ENCODE peak calls at places on chromosomes 7 and 10, in six cellular contexts. One of them, this sample, is unnamed. For H3K36me3, the result is how much of the 10 kb centered on the place peaks cover.

GRCh38 chr7:158315881-158316280 is 271.7 kb downstream of the PTPRN2 start:
- DNase-seq in adrenal gland: no peak
- DNase-seq in small intestine: no peak
- DNase-seq in neuronal stem cell: no peak
- DNase-seq in transverse colon: no peak
- DNase-seq in MM.1S: no peak
- DNase-seq in this sample: no peak

GRCh38 chr10:70585555-70586243 is 16.8 kb downstream of the PRF1 start:
- DNase-seq in adrenal gland: no peak
- DNase-seq in small intestine: no peak
- DNase-seq in neuronal stem cell: no peak
- DNase-seq in transverse colon: no peak
- DNase-seq in MM.1S: no peak
- DNase-seq in this sample: no peak

GRCh38 chr10:78288716-78289115 is 255.1 kb downstream of the RPS24 start:
- DNase-seq in adrenal gland: no peak
- DNase-seq in small intestine: no peak
- DNase-seq in neuronal stem cell: no peak
- DNase-seq in transverse colon: no peak
- DNase-seq in MM.1S: no peak
- DNase-seq in this sample: no peak

GRCh38 chr7:46990761-46991160 is 591.1 kb downstream of the TNS3 start:
- DNase-seq in adrenal gland: no peak
- DNase-seq in small intestine: no peak
- DNase-seq in neuronal stem cell: no peak
- DNase-seq in transverse colon: no peak
- DNase-seq in MM.1S: no peak
- DNase-seq in this sample: no peak

GRCh38 chr10:122139226-122139625 is 131.9 kb upstream of the BTBD16 start:
- DNase-seq in adrenal gland: no peak
- DNase-seq in small intestine: no peak
- DNase-seq in neuronal stem cell: no peak
- DNase-seq in transverse colon: no peak
- DNase-seq in MM.1S: no peak
- DNase-seq in this sample: no peak

GRCh38 chr10:7896297-7896696 is 78.0 kb downstream of the TAF3 start:
- DNase-seq in adrenal gland: no peak
- DNase-seq in small intestine: no peak
- DNase-seq in neuronal stem cell: no peak
- DNase-seq in transverse colon: no peak
- DNase-seq in MM.1S: no peak
- DNase-seq in this sample: no peak

GRCh38 chr10:30176182-30176581 is 116.8 kb upstream of the JCAD start:
- DNase-seq in adrenal gland: no peak
- DNase-seq in small intestine: no peak
- DNase-seq in neuronal stem cell: no peak
- DNase-seq in transverse colon: no peak
- DNase-seq in MM.1S: no peak
- DNase-seq in this sample: no peak

GRCh38 chr10:129918401-129918800 is 45.7 kb downstream of the EBF3 start:
- DNase-seq in adrenal gland: no peak
- DNase-seq in small intestine: no peak
- DNase-seq in neuronal stem cell: no peak
- DNase-seq in transverse colon: no peak
- DNase-seq in MM.1S: no peak
- DNase-seq in this sample: no peak

GRCh38 chr7:91876391-91877133 is 3.9 kb downstream of the MTERF1 start:
- DNase-seq in adrenal gland: no peak
- DNase-seq in small intestine: no peak
- DNase-seq in neuronal stem cell: no peak
- DNase-seq in transverse colon: no peak
- DNase-seq in MM.1S: no peak
- DNase-seq in this sample: no peak

GRCh38 chr7:111223802-111224253 is 132.9 kb downstream of the LRRN3 start:
- DNase-seq in adrenal gland: no peak
- DNase-seq in small intestine: no peak
- DNase-seq in neuronal stem cell: no peak
- DNase-seq in transverse colon: no peak
- DNase-seq in MM.1S: no peak
- DNase-seq in this sample: no peak

GRCh38 chr7:124930655-124931597 is 1.3 kb upstream of the POT1 start:
- DNase-seq in adrenal gland: peak
- DNase-seq in small intestine: no peak
- DNase-seq in neuronal stem cell: no peak
- DNase-seq in transverse colon: no peak
- DNase-seq in MM.1S: no peak
- DNase-seq in this sample: no peak

GRCh38 chr10:60185426-60185825 is 204.2 kb downstream of the ANK3 start:
- DNase-seq in adrenal gland: no peak
- DNase-seq in small intestine: no peak
- DNase-seq in neuronal stem cell: no peak
- DNase-seq in transverse colon: no peak
- DNase-seq in MM.1S: peak
- DNase-seq in this sample: no peak

GRCh38 chr7:45646996-45647411 is 72.8 kb downstream of the ADCY1 start:
- DNase-seq in adrenal gland: peak
- DNase-seq in small intestine: no peak
- DNase-seq in neuronal stem cell: no peak
- DNase-seq in transverse colon: no peak
- DNase-seq in MM.1S: no peak
- DNase-seq in this sample: no peak

GRCh38 chr10:77564781-77565589 is 72.6 kb downstream of the KCNMA1 start:
- DNase-seq in adrenal gland: no peak
- DNase-seq in small intestine: peak
- DNase-seq in neuronal stem cell: peak
- DNase-seq in transverse colon: no peak
- DNase-seq in MM.1S: no peak
- DNase-seq in this sample: no peak

GRCh38 chr10:132685121-132685891 is 100.6 kb downstream of the NKX6-2 start:
- DNase-seq in adrenal gland: peak
- DNase-seq in small intestine: no peak
- DNase-seq in neuronal stem cell: no peak
- DNase-seq in transverse colon: peak
- DNase-seq in MM.1S: no peak
- DNase-seq in this sample: no peak

GRCh38 chr10:98920807-98921206 is 314.8 kb downstream of the HPSE2 start:
- DNase-seq in adrenal gland: no peak
- DNase-seq in small intestine: no peak
- DNase-seq in neuronal stem cell: no peak
- DNase-seq in transverse colon: no peak
- DNase-seq in MM.1S: no peak
- DNase-seq in this sample: no peak

GRCh38 chr10:57031346-57031745 is 670.3 kb upstream of the ZWINT start:
- DNase-seq in adrenal gland: no peak
- DNase-seq in small intestine: no peak
- DNase-seq in neuronal stem cell: no peak
- DNase-seq in transverse colon: no peak
- DNase-seq in MM.1S: no peak
- DNase-seq in this sample: no peak

GRCh38 chr7:19707240-19707639 is 1.6 kb downstream of the POLR1F start:
- DNase-seq in adrenal gland: no peak
- DNase-seq in small intestine: no peak
- DNase-seq in neuronal stem cell: no peak
- DNase-seq in transverse colon: no peak
- DNase-seq in MM.1S: no peak
- DNase-seq in this sample: no peak

GRCh38 chr10:34029455-34029854 is 695.0 kb upstream of the NRP1 start:
- DNase-seq in adrenal gland: no peak
- DNase-seq in small intestine: no peak
- DNase-seq in neuronal stem cell: no peak
- DNase-seq in transverse colon: no peak
- DNase-seq in MM.1S: no peak
- DNase-seq in this sample: no peak

GRCh38 chr10:91559170-91559569 is 73.7 kb downstream of the PPP1R3C start:
- DNase-seq in adrenal gland: no peak
- DNase-seq in small intestine: peak
- DNase-seq in neuronal stem cell: no peak
- DNase-seq in transverse colon: no peak
- DNase-seq in MM.1S: no peak
- DNase-seq in this sample: no peak

GRCh38 chr10:16652154-16652553 is 130.5 kb upstream of the C1QL3 start:
- DNase-seq in adrenal gland: peak
- DNase-seq in small intestine: no peak
- DNase-seq in neuronal stem cell: no peak
- DNase-seq in transverse colon: no peak
- DNase-seq in MM.1S: no peak
- DNase-seq in this sample: no peak

GRCh38 chr10:69703766-69704191 is 73.7 kb downstream of the FAM241B start:
- DNase-seq in adrenal gland: no peak
- DNase-seq in small intestine: no peak
- DNase-seq in neuronal stem cell: no peak
- DNase-seq in transverse colon: no peak
- DNase-seq in MM.1S: no peak
- DNase-seq in this sample: no peak

GRCh38 chr10:76675951-76676587 is 961.5 kb downstream of the KCNMA1 start:
- DNase-seq in adrenal gland: no peak
- DNase-seq in small intestine: no peak
- DNase-seq in neuronal stem cell: no peak
- DNase-seq in transverse colon: peak
- DNase-seq in MM.1S: no peak
- DNase-seq in this sample: no peak

GRCh38 chr7:8785081-8785480 is 351.7 kb downstream of the NXPH1 start:
- DNase-seq in adrenal gland: no peak
- DNase-seq in small intestine: no peak
- DNase-seq in neuronal stem cell: no peak
- DNase-seq in transverse colon: no peak
- DNase-seq in MM.1S: no peak
- DNase-seq in this sample: no peak

GRCh38 chr10:42996588-42996987 is 80.3 kb upstream of the RET start:
- DNase-seq in adrenal gland: no peak
- DNase-seq in small intestine: no peak
- DNase-seq in neuronal stem cell: no peak
- DNase-seq in transverse colon: no peak
- DNase-seq in MM.1S: no peak
- DNase-seq in this sample: no peak

GRCh38 chr7:104926905-104927454 is 87.0 kb upstream of the KMT2E start:
- DNase-seq in adrenal gland: no peak
- DNase-seq in small intestine: peak
- DNase-seq in neuronal stem cell: no peak
- DNase-seq in transverse colon: no peak
- DNase-seq in MM.1S: no peak
- DNase-seq in this sample: no peak

GRCh38 chr10:36766921-36767320 is 358.5 kb upstream of the ANKRD30A start:
- DNase-seq in adrenal gland: no peak
- DNase-seq in small intestine: no peak
- DNase-seq in neuronal stem cell: peak
- DNase-seq in transverse colon: no peak
- DNase-seq in MM.1S: no peak
- DNase-seq in this sample: no peak

GRCh38 chr7:143300959-143301617 is 12.9 kb downstream of the CASP2 start:
- DNase-seq in adrenal gland: no peak
- DNase-seq in small intestine: no peak
- DNase-seq in neuronal stem cell: no peak
- DNase-seq in transverse colon: no peak
- DNase-seq in MM.1S: no peak
- DNase-seq in this sample: no peak

GRCh38 chr10:131961047-131961776 is 20.5 kb downstream of the BNIP3 start:
- DNase-seq in adrenal gland: no peak
- DNase-seq in small intestine: no peak
- DNase-seq in neuronal stem cell: no peak
- DNase-seq in transverse colon: no peak
- DNase-seq in MM.1S: no peak
- DNase-seq in this sample: no peak

GRCh38 chr7:131011437-131011752 is 277.4 kb upstream of the KLF14 start:
- DNase-seq in adrenal gland: no peak
- DNase-seq in small intestine: no peak
- DNase-seq in neuronal stem cell: no peak
- DNase-seq in transverse colon: no peak
- DNase-seq in MM.1S: no peak
- DNase-seq in this sample: no peak

GRCh38 chr10:29273478-29273877 is 15.4 kb upstream of the LYZL1 start:
- DNase-seq in adrenal gland: no peak
- DNase-seq in small intestine: no peak
- DNase-seq in neuronal stem cell: no peak
- DNase-seq in transverse colon: no peak
- DNase-seq in MM.1S: no peak
- DNase-seq in this sample: no peak

GRCh38 chr10:109126016-109126415 is 797.3 kb downstream of the XPNPEP1 start:
- DNase-seq in adrenal gland: no peak
- DNase-seq in small intestine: no peak
- DNase-seq in neuronal stem cell: no peak
- DNase-seq in transverse colon: no peak
- DNase-seq in MM.1S: no peak
- DNase-seq in this sample: no peak

GRCh38 chr10:2994562-2994961 is 72.8 kb upstream of the PFKP start:
- DNase-seq in adrenal gland: no peak
- DNase-seq in small intestine: no peak
- DNase-seq in neuronal stem cell: no peak
- DNase-seq in transverse colon: no peak
- DNase-seq in MM.1S: no peak
- DNase-seq in this sample: no peak

GRCh38 chr10:67925449-67926005 is 41.1 kb downstream of the SIRT1 start:
- DNase-seq in adrenal gland: no peak
- DNase-seq in small intestine: no peak
- DNase-seq in neuronal stem cell: no peak
- DNase-seq in transverse colon: no peak
- DNase-seq in MM.1S: no peak
- DNase-seq in this sample: no peak
- H3K36me3 ChIP-seq in adrenal gland: under half
- H3K36me3 ChIP-seq in small intestine: under half
- H3K36me3 ChIP-seq in neuronal stem cell: under half
- H3K36me3 ChIP-seq in transverse colon: under half
- H3K36me3 ChIP-seq in MM.1S: under half
- H3K36me3 ChIP-seq in this sample: under half

DNA sequence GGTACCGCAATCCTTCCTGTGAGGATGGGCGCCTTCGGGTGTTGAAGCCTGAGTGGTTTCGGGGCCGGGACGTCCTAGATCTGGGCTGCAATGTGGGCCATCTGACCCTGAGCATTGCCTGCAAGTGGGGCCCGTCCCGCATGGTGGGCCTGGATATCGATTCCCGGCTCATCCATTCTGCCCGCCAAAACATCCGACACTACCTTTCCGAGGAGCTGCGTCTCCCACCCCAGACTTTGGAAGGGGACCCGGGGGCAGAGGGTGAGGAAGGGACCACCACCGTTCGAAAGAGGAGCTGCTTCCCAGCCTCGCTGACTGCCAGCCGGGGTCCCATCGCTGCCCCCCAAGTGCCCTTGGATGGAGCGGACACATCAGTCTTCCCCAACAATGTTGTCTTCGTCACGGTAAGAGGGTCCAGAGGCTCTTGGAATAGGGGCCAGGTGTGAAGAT is 1.7 kb downstream of the MEPCE start:
- DNase-seq in adrenal gland: no peak
- DNase-seq in small intestine: no peak
- DNase-seq in neuronal stem cell: no peak
- DNase-seq in transverse colon: no peak
- DNase-seq in MM.1S: no peak
- DNase-seq in this sample: no peak
- H3K4me3 ChIP-seq in adrenal gland: no peak
- H3K4me3 ChIP-seq in small intestine: no peak
- H3K4me3 ChIP-seq in neuronal stem cell: peak
- H3K4me3 ChIP-seq in transverse colon: peak
- H3K4me3 ChIP-seq in MM.1S: no peak
- H3K4me3 ChIP-seq in this sample: peak

GRCh38 chr7:98970805-98971204 is 92.5 kb downstream of the TRRAP start:
- DNase-seq in adrenal gland: no peak
- DNase-seq in small intestine: no peak
- DNase-seq in neuronal stem cell: no peak
- DNase-seq in transverse colon: no peak
- DNase-seq in MM.1S: no peak
- DNase-seq in this sample: no peak
- H3K36me3 ChIP-seq in adrenal gland: half or more
- H3K36me3 ChIP-seq in small intestine: under half
- H3K36me3 ChIP-seq in neuronal stem cell: half or more
- H3K36me3 ChIP-seq in transverse colon: under half
- H3K36me3 ChIP-seq in MM.1S: under half
- H3K36me3 ChIP-seq in this sample: half or more

GRCh38 chr10:104120512-104120902 is 1.5 kb upstream of the SFR1 start:
- DNase-seq in adrenal gland: no peak
- DNase-seq in small intestine: no peak
- DNase-seq in neuronal stem cell: no peak
- DNase-seq in transverse colon: no peak
- DNase-seq in MM.1S: no peak
- DNase-seq in this sample: no peak
- H3K4me3 ChIP-seq in adrenal gland: no peak
- H3K4me3 ChIP-seq in small intestine: peak
- H3K4me3 ChIP-seq in neuronal stem cell: peak
- H3K4me3 ChIP-seq in transverse colon: peak
- H3K4me3 ChIP-seq in MM.1S: peak
- H3K4me3 ChIP-seq in this sample: peak

This sample was measured in CD4-positive, alpha-beta memory T cell.